ENCODE peak calls at places on chromosomes 7 and 10, in four cellular contexts. One of them, this sample, is unnamed.
A peak's percentile ranks its signal among the peaks of the same experiment; 100 is the strongest.

GRCh38 chr10:102713483-102713813 is 749 bp downstream of the ARL3 start:
- DNase-seq in HepG2: no peak
- DNase-seq in H1: no peak
- DNase-seq in K562: no peak
- DNase-seq in this sample: no peak

GRCh38 chr7:27361522-27361921 is 118.9 kb downstream of the EVX1 start:
- DNase-seq in HepG2: no peak
- DNase-seq in H1: no peak
- DNase-seq in K562: peak; percentile 19
- DNase-seq in this sample: no peak

GRCh38 chr7:95302976-95303375 is 21.4 kb downstream of the PON1 start:
- DNase-seq in K562: no peak
- DNase-seq in H1: no peak
- DNase-seq in HepG2: no peak
- DNase-seq in this sample: no peak

GRCh38 chr7:2510909-2511768 is 8.4 kb upstream of the LFNG start:
- DNase-seq in H1: no peak
- DNase-seq in HepG2: peak; percentile 56
- DNase-seq in K562: no peak
- DNase-seq in this sample: no peak

GRCh38 chr7:123615344-123615743 is 13.7 kb downstream of the ASB15 start:
- DNase-seq in K562: no peak
- DNase-seq in HepG2: peak; percentile 37
- DNase-seq in H1: no peak
- DNase-seq in this sample: no peak

GRCh38 chr7:77570330-77571011 is 33.4 kb downstream of the PTPN12 start:
- DNase-seq in H1: no peak
- DNase-seq in K562: no peak
- DNase-seq in HepG2: peak; percentile 41
- DNase-seq in this sample: no peak

GRCh38 chr10:50286517-50286916 is 35.2 kb upstream of the ASAH2 start:
- DNase-seq in K562: no peak
- DNase-seq in H1: no peak
- DNase-seq in HepG2: no peak
- DNase-seq in this sample: no peak

GRCh38 chr7:50088463-50089129 is 4.5 kb downstream of the ZPBP start:
- DNase-seq in HepG2: no peak
- DNase-seq in K562: no peak
- DNase-seq in H1: no peak
- DNase-seq in this sample: no peak

GRCh38 chr7:140005754-140006503 is 56.8 kb downstream of the PARP12 start:
- DNase-seq in K562: peak; percentile 83
- DNase-seq in H1: peak; percentile 84
- DNase-seq in HepG2: peak; percentile 48
- DNase-seq in this sample: peak; percentile 64

DNA sequence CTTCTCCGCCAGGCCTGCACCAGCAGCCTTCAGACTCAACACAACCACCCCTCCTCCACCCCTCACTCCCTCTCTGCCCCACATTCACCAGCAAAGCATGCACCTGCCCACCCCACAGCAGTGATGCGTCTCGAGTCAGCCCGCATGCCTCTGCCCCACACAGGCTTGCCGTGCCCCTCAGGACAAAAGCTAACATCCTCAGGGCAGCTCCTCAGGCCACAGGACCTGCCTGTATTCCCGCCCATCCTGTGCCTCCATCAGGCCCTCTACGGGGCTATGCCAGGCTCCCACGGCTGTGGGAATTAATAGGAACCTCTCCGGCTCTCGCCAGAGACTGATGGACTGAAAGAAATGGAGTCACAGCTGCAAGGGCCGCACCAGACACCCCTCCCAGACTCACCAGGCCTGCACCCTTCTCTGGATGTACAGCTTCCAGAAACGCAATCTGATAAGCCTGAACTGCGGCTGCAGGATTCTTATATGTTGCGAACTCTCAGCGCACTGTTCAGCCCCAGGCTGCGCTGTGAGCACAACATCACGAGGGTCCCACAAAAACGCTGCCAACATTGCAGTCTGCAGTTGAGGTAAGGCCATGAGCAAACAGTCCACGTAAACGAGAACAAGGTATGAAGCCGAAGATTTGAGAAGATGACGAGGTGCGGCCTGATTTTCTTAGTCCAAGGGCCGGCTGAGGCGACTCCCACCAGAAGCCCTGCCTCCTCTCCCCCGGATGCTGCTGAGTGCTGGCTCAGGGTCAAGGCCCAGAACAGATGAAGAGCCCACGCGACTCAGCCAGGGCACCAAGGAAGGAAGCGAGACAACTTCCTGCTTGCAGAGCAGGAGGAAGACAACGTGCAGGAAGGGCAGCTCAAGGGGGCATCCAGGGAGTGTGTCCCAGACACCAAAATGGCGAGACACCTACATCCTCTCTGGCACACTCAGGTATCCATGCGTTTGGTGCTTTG is 99.8 kb downstream of the CYTH3 start:
- DNase-seq in H1: no peak
- DNase-seq in K562: no peak
- DNase-seq in HepG2: no peak
- DNase-seq in this sample: no peak
- TF ChIP-seq MAFK in H1: no peak
- TF ChIP-seq MAFK in K562: no peak
- TF ChIP-seq MAFK in HepG2: no peak
- TF ChIP-seq MAFK in this sample: no peak

GRCh38 chr10:79424221-79425073 is 21.0 kb downstream of the ZCCHC24 start:
- DNase-seq in H1: no peak
- DNase-seq in K562: no peak
- DNase-seq in HepG2: peak; percentile 91
- DNase-seq in this sample: no peak
- TF ChIP-seq EP300 in H1: no peak
- TF ChIP-seq EP300 in K562: no peak
- TF ChIP-seq EP300 in HepG2: peak; percentile 56
- TF ChIP-seq EP300 in this sample: no peak

DNA sequence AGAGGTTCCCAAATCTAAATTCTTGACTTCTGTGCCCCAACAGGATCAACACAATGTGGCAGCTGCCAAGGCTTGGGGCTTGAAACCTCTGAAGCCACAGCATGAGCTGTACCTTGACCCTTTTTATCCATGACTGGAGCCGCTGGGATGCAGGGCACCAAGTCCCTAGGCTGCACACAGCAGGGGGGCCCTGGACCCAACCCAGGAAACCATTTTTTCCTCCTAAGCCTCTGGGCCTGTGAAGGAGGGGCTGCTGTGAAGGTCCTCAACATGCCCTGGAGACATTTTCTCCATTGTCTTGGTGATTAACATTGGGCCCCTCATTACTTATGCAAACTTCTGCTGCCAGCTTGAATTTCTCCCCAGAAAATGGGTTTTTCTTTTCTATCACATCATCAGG is 72.6 kb downstream of the FOXP2 start:
- DNase-seq in HepG2: no peak
- DNase-seq in H1: no peak
- DNase-seq in K562: no peak
- DNase-seq in this sample: no peak
- TF ChIP-seq MAFK in HepG2: no peak
- TF ChIP-seq MAFK in H1: no peak
- TF ChIP-seq MAFK in K562: no peak
- TF ChIP-seq MAFK in this sample: no peak

GRCh38 chr7:116097365-116098009 is 66.9 kb upstream of the TFEC start:
- DNase-seq in HepG2: peak; percentile 57
- DNase-seq in K562: peak; percentile 23
- DNase-seq in H1: no peak
- DNase-seq in this sample: peak; percentile 77
- TF ChIP-seq EP300 in HepG2: no peak
- TF ChIP-seq EP300 in K562: no peak
- TF ChIP-seq EP300 in H1: no peak
- TF ChIP-seq EP300 in this sample: no peak

GRCh38 chr7:117673367-117673766 is 193.5 kb downstream of the CFTR start:
- DNase-seq in H1: peak; percentile 69
- DNase-seq in K562: no peak
- DNase-seq in HepG2: no peak
- DNase-seq in this sample: no peak
- TF ChIP-seq MAFK in H1: no peak
- TF ChIP-seq MAFK in K562: no peak
- TF ChIP-seq MAFK in HepG2: no peak
- TF ChIP-seq MAFK in this sample: no peak